ENCODE peak calls at places on chromosomes 5 and 9, in seven cellular contexts. A, E, Y, N, V, U and H are unnamed samples.

GRCh38 chr5:115816226-115817042 is at the start of gene CDO1:
- DNase-seq in E (no peak), V (no peak), N (no peak), A (no peak), Y (peak), U (peak), H (peak)

GRCh38 chr5:123120197-123120596 is 31.2 kb downstream of the PRDM6 start:
- DNase-seq in V (peak), Y (peak), E (no peak), U (no peak), N (no peak), A (no peak), H (no peak)

GRCh38 chr9:121285835-121286687 is 18.1 kb downstream of the GSN start:
- DNase-seq in U (no peak), A (no peak), E (no peak), N (no peak), V (peak), Y (peak), H (peak)

GRCh38 chr9:15513335-15513734 is 2.6 kb upstream of the PSIP1 start:
- DNase-seq in N (no peak), U (no peak), Y (peak), E (no peak), V (peak), A (peak), H (no peak)

GRCh38 chr5:96876292-96876850 is at the start of gene ERAP2:
- DNase-seq in N (no peak), A (peak), V (no peak), E (no peak), Y (peak), U (no peak), H (no peak)

GRCh38 chr5:31064215-31064614 is 129.3 kb upstream of the CDH6 start:
- DNase-seq in Y (no peak), N (no peak), U (no peak), V (no peak), A (no peak), E (no peak), H (no peak)

GRCh38 chr5:108143581-108143980 is 238.3 kb downstream of the FBXL17 start:
- DNase-seq in V (no peak), A (no peak), Y (peak), N (no peak), U (no peak), E (no peak), H (no peak)

GRCh38 chr5:111262153-111262552 is 38.0 kb downstream of the CAMK4 start:
- DNase-seq in N (no peak), A (no peak), U (no peak), E (no peak), Y (no peak), V (no peak), H (no peak)

GRCh38 chr5:180519098-180519497 is 24.9 kb downstream of the CNOT6 start:
- DNase-seq in E (no peak), N (no peak), V (no peak), U (no peak), A (no peak), Y (peak), H (no peak)

GRCh38 chr5:132396589-132397001 is 27.1 kb downstream of the SLC22A5 start:
- DNase-seq in U (no peak), Y (no peak), N (no peak), A (no peak), V (no peak), E (no peak), H (no peak)

GRCh38 chr5:151126199-151126645 is 31.4 kb downstream of the ANXA6 start:
- DNase-seq in N (peak), Y (peak), E (peak), V (peak), U (peak), A (peak), H (peak)
- H3K27ac ChIP-seq in N (no peak), Y (no peak), E (peak), V (no peak), U (no peak), A (no peak), H (no peak)

GRCh38 chr9:92292338-92293074 is 991 bp downstream of the IARS1 start:
- DNase-seq in A (peak), V (no peak), Y (peak), E (no peak), N (no peak), U (no peak), H (no peak)
- H3K27ac ChIP-seq in A (peak), V (peak), Y (peak), E (no peak), N (peak), U (no peak), H (no peak)

GRCh38 chr5:142445266-142445665 is 120.4 kb upstream of the SPRY4 start:
- DNase-seq in A (no peak), E (no peak), V (peak), N (no peak), Y (peak), U (no peak), H (no peak)

GRCh38 chr5:142447887-142448286 is 123.1 kb upstream of the SPRY4 start:
- DNase-seq in Y (no peak), V (no peak), U (no peak), A (no peak), E (no peak), N (no peak), H (no peak)

GRCh38 chr5:142446960-142447279 is 122.1 kb upstream of the SPRY4 start:
- DNase-seq in U (no peak), A (no peak), V (no peak), Y (no peak), N (no peak), E (no peak), H (no peak)

GRCh38 chr5:142450419-142450818 is 125.6 kb upstream of the SPRY4 start:
- DNase-seq in Y (no peak), U (no peak), E (no peak), N (no peak), V (no peak), A (no peak), H (no peak)

GRCh38 chr5:142446131-142446959 is 121.5 kb upstream of the SPRY4 start:
- DNase-seq in V (peak), Y (peak), N (no peak), U (no peak), E (no peak), A (no peak), H (no peak)
- H3K27ac ChIP-seq in V (peak), Y (peak), N (no peak), U (no peak), E (no peak), A (no peak), H (no peak)

DNA sequence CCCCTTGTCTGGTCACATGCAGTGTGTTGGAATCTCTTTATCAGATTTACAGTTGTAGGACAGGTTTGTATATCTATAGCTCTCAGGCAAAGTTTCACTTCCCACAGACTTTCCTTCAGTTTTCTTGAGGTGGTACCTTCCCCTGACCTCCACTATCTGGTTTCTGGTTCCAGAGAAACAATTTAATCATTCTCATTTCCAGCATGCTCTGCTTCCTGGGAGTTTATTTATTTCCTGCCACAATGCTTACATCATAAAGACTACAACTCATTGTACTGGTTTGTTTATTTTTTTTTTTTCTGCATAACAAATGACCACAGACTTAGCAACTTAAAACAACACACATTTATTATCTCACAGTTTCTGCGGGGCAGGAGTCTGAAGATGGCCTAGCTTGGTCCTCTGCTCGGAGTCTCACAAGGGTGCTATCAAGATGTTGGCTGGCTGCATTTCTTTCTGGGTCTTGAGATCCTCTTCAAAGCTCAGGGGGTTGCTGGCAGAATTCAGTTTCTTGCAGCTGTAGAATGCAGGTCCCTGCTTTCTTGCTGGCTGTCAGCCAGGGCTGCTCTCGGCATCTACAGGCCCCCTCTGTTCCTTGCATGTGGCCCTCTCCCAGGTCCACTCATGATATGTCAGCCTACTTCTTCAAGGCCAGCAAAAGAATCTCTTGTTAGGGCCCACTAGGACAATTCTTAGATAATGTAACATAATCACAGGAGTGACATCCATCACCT is 247.7 kb downstream of the ENC1 start:
- DNase-seq in U (no peak), Y (peak), E (no peak), V (no peak), N (no peak), A (peak), H (no peak)
- H3K27ac ChIP-seq in U (no peak), Y (no peak), E (no peak), V (no peak), N (no peak), A (peak), H (no peak)

GRCh38 chr9:36276254-36276653 is 18.0 kb upstream of the GNE start:
- DNase-seq in E (no peak), Y (no peak), N (no peak), U (no peak), V (no peak), A (no peak), H (no peak)
- H3K27ac ChIP-seq in E (no peak), Y (peak), N (peak), U (no peak), V (no peak), A (no peak), H (no peak)

GRCh38 chr5:93676707-93677106 is 64.7 kb downstream of the POU5F2 start:
- DNase-seq in A (no peak), U (no peak), E (no peak), V (no peak), N (no peak), Y (no peak), H (no peak)
- H3K27ac ChIP-seq in A (no peak), U (no peak), E (no peak), V (no peak), N (no peak), Y (no peak), H (no peak)